ENCODE peak calls at places on chromosomes 4 and X, in four cellular contexts. U is fibroblast of lung, N is lower leg skin, V is mammary epithelial cell. A is an unnamed sample.

GRCh38 chrX:153445106-153445855 is 575 bp downstream of the TREX2 start:
- DNase-seq in U (no peak), N (no peak), V (no peak), A (no peak)

GRCh38 chrX:70132877-70133302 is 357 bp upstream of the IGBP1 start:
- DNase-seq in U (peak; percentile 7), N (no peak), V (peak; percentile 7), A (no peak)

GRCh38 chrX:28787206-28787605 is 200.0 kb downstream of the IL1RAPL1 start:
- DNase-seq in U (peak; percentile 86), N (no peak), V (peak; percentile 65), A (no peak)

GRCh38 chr4:1952719-1953118 is 56.1 kb downstream of the NELFA start:
- DNase-seq in U (no peak), N (no peak), V (no peak), A (no peak)

GRCh38 chrX:136080766-136081165 is 66.6 kb upstream of the FHL1 start:
- DNase-seq in U (no peak), N (no peak), V (no peak), A (no peak)

GRCh38 chr4:5460106-5460801 is 248.1 kb downstream of the EVC2 start:
- DNase-seq in U (peak; percentile 25), N (no peak), V (no peak), A (no peak)

GRCh38 chrX:99461223-99461622 is 948.9 kb downstream of the PCDH19 start:
- DNase-seq in U (no peak), N (no peak), V (no peak), A (no peak)

GRCh38 chr4:139605516-139605915 is 49.5 kb upstream of the SETD7 start:
- DNase-seq in U (no peak), N (no peak), V (no peak), A (no peak)

GRCh38 chr4:172819353-172819752 is 349.3 kb upstream of the GALNT7 start:
- DNase-seq in U (no peak), N (no peak), V (no peak), A (no peak)

GRCh38 chr4:5750052-5750950 is 39.3 kb downstream of the EVC start:
- DNase-seq in U (peak; percentile 84), N (no peak), V (no peak), A (no peak)

GRCh38 chrX:42362219-42362618 is 415.7 kb downstream of the PPP1R2C start:
- DNase-seq in U (no peak), N (no peak), V (no peak), A (no peak)

GRCh38 chrX:120690344-120690743 is 60.5 kb upstream of the C1GALT1C1 start:
- DNase-seq in U (no peak), N (no peak), V (no peak), A (no peak)

GRCh38 chr4:168598191-168598590 is 101.3 kb downstream of the PALLD start:
- DNase-seq in U (no peak), N (no peak), V (peak; percentile 75), A (no peak)

GRCh38 chr4:40458683-40459082 is 123.5 kb downstream of the CHRNA9 start:
- DNase-seq in U (no peak), N (no peak), V (no peak), A (no peak)

GRCh38 chrX:24506082-24506481 is 41.0 kb downstream of the PDK3 start:
- DNase-seq in U (peak; percentile 41), N (no peak), V (peak; percentile 67), A (no peak)

GRCh38 chrX:30301203-30301602 is 8.0 kb downstream of the NR0B1 start:
- DNase-seq in U (no peak), N (no peak), V (no peak), A (no peak)

GRCh38 chrX:100636321-100636991 is at the start of gene TSPAN6:
- DNase-seq in U (peak; percentile 80), N (peak; percentile 69), V (peak; percentile 75), A (peak; percentile 54)

GRCh38 chrX:43717161-43717560 is 61.1 kb downstream of the MAOA start:
- DNase-seq in U (no peak), N (no peak), V (peak; percentile 78), A (no peak)

GRCh38 chrX:119895843-119896326 is at the start of gene AKAP14:
- DNase-seq in U (no peak), N (no peak), V (no peak), A (no peak)

GRCh38 chrX:790031-790430 is 159.4 kb downstream of the SHOX start:
- DNase-seq in U (no peak), N (no peak), V (no peak), A (no peak)

GRCh38 chrX:794311-794710 is 163.7 kb downstream of the SHOX start:
- DNase-seq in U (no peak), N (no peak), V (no peak), A (no peak)

GRCh38 chrX:791479-792034 is 161.0 kb downstream of the SHOX start:
- DNase-seq in U (no peak), N (no peak), V (no peak), A (no peak)

GRCh38 chrX:790780-791360 is 160.3 kb downstream of the SHOX start:
- DNase-seq in U (no peak), N (no peak), V (no peak), A (no peak)

DNA sequence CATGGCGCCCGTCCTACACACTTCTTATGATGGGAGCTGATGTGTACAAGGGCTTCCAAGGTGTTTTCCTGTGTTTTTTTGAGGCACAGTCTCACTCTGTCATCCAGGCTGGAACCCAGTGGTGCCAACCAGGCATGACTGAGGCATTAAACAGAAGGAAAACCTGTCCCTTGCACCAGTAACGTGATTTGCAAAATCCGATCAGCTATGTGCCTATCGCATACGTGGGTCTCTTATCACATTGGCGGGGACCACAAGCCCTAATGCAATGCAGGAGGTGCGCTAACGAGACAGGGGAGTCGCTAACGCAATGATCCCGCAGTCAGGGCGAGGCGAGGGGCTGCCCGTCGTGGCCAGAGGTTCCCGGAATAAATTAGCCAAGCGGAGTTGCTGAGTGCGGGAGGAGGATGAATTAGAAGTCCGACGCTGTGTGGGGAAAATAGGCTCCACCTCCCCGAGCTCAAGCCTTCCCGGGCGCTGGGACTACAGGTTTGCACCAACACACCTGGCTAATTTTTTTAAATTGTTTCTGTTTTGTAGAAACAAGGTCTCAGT is 162.7 kb downstream of the SHOX start:
- DNase-seq in U (no peak), N (no peak), V (no peak), A (no peak)
- TF ChIP-seq CTCF in U (no peak), N (no peak), V (no peak), A (no peak)

GRCh38 chr4:113888006-113888405 is 91.4 kb downstream of the ARSJ start:
- DNase-seq in U (no peak), N (no peak), V (no peak), A (no peak)

GRCh38 chr4:113899260-113900177 is 79.9 kb downstream of the ARSJ start:
- DNase-seq in U (no peak), N (no peak), V (peak; percentile 45), A (no peak)

DNA sequence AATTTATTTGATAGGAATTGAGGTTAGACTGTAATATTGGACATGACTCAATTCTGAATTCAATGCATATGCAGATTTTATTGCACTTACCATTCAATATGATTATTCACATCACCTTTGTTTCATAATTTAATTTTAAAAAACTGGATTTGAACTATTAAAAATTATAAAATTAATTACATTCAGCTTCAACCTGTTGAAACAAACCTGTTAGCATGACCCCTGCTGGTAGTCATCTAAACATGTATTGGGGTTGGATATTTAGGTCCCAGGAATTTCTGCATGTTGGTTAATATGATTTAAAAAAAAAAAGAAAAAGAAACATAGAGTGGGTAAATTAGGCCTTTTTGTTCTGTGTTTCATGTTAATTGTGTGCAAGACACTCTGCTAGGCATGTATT is 85.9 kb downstream of the ARSJ start:
- DNase-seq in U (no peak), N (no peak), V (no peak), A (no peak)
- TF ChIP-seq CTCF in U (peak; percentile 30), N (no peak), V (peak; percentile 35), A (no peak)

GRCh38 chr4:6986781-6987565 is 56.2 kb upstream of the TADA2B start:
- DNase-seq in U (peak; percentile 90), N (peak; percentile 92), V (peak; percentile 93), A (peak; percentile 80)
- TF ChIP-seq CTCF in U (no peak), N (peak; percentile 13), V (no peak), A (no peak)

GRCh38 chrX:6095469-6095868 is 133.2 kb downstream of the NLGN4X start:
- DNase-seq in U (no peak), N (no peak), V (no peak), A (no peak)
- TF ChIP-seq CTCF in U (no peak), N (no peak), V (peak; percentile 26), A (no peak)

DNA sequence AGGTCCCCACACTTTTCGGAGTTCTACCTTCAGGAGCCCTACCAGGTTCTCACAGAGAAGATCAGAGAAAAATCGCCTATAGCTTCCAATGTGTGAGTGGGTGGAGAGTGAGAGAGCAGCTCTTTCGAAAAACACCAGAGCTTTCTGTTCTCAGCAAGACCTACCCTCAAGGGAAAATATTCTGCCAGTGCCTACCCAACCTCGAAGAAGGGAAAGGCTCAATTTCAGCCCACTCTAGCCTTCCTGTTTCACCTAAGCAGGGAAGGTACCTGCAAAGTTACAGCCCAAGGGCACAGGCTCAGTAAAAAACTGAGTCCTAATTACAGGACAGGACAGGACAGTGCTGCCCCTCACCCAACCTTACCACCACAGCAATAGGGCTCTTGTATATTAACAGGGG is 104.0 kb upstream of the WDR17 start:
- DNase-seq in U (no peak), N (no peak), V (no peak), A (no peak)
- TF ChIP-seq CTCF in U (no peak), N (no peak), V (no peak), A (no peak)

GRCh38 chrX:46257451-46257879 is 287.8 kb downstream of the ZNF674 start:
- DNase-seq in U (no peak), N (no peak), V (peak; percentile 82), A (no peak)

GRCh38 chrX:46260502-46260901 is 284.7 kb downstream of the ZNF674 start:
- DNase-seq in U (peak; percentile 57), N (no peak), V (peak; percentile 97), A (no peak)

GRCh38 chrX:46263494-46263893 is 281.7 kb downstream of the ZNF674 start:
- DNase-seq in U (peak; percentile 32), N (no peak), V (peak; percentile 37), A (no peak)

GRCh38 chrX:46258356-46258755 is 286.9 kb downstream of the ZNF674 start:
- DNase-seq in U (peak; percentile 13), N (no peak), V (no peak), A (no peak)

GRCh38 chrX:46262299-46262698 is 282.9 kb downstream of the ZNF674 start:
- DNase-seq in U (no peak), N (no peak), V (no peak), A (no peak)
- TF ChIP-seq CTCF in U (no peak), N (no peak), V (no peak), A (no peak)

GRCh38 chr4:110197421-110198398 is 705 bp downstream of the ELOVL6 start:
- DNase-seq in U (peak; percentile 57), N (peak; percentile 21), V (peak; percentile 52), A (no peak)

GRCh38 chr4:110195561-110196205 is 2.7 kb downstream of the ELOVL6 start:
- DNase-seq in U (no peak), N (peak; percentile 25), V (peak; percentile 83), A (no peak)

GRCh38 chr4:110196206-110196870 is 2.1 kb downstream of the ELOVL6 start:
- DNase-seq in U (peak; percentile 51), N (peak; percentile 40), V (peak; percentile 40), A (no peak)

GRCh38 chr4:110198472-110199419 is at the start of gene ELOVL6:
- DNase-seq in U (peak; percentile 78), N (peak; percentile 48), V (peak; percentile 74), A (no peak)

GRCh38 chr4:110196871-110197420 is 1.5 kb downstream of the ELOVL6 start:
- DNase-seq in U (peak; percentile 27), N (peak; percentile 29), V (peak; percentile 48), A (no peak)
- TF ChIP-seq CTCF in U (no peak), N (no peak), V (no peak), A (no peak)

GRCh38 chr4:2962099-2962455 is 1.1 kb downstream of the NOP14 start:
- DNase-seq in U (no peak), N (no peak), V (no peak), A (no peak)
- TF ChIP-seq CTCF in U (peak; percentile 1), N (no peak), V (peak; percentile 10), A (no peak)